ENCODE peak calls at places on chromosome 2, in five cellular contexts. J, E, A, I and K are unnamed samples.

GRCh38 chr2:232341739-232342126 is 36.8 kb upstream of the ALPP start:
- DNase-seq in J (no peak), E (no peak), A (no peak), I (no peak), K (no peak)

GRCh38 chr2:118058979-118059378 is 29.3 kb upstream of the INSIG2 start:
- DNase-seq in J (no peak), E (no peak), A (no peak), I (no peak), K (no peak)

GRCh38 chr2:224354631-224355211 is 47.2 kb downstream of the FAM124B start:
- DNase-seq in J (no peak), E (no peak), A (no peak), I (no peak), K (no peak)

GRCh38 chr2:212173771-212174510 is 364.7 kb downstream of the ERBB4 start:
- DNase-seq in J (no peak), E (no peak), A (no peak), I (no peak), K (no peak)

GRCh38 chr2:53217250-53217649 is 550.4 kb upstream of the CHAC2 start:
- DNase-seq in J (no peak), E (no peak), A (no peak), I (no peak), K (no peak)

GRCh38 chr2:144516981-144517824 is 2.7 kb downstream of the ZEB2 start:
- DNase-seq in J (no peak), E (peak; percentile 81), A (peak; percentile 77), I (peak; percentile 65), K (peak; percentile 81)

GRCh38 chr2:128282246-128282975 is 36.3 kb downstream of the HS6ST1 start:
- DNase-seq in J (no peak), E (no peak), A (peak; percentile 82), I (no peak), K (no peak)

GRCh38 chr2:231399046-231399852 is 3.7 kb downstream of the B3GNT7 start:
- DNase-seq in J (no peak), E (no peak), A (peak; percentile 44), I (no peak), K (peak; percentile 81)

GRCh38 chr2:105821428-105822125 is 76.9 kb downstream of the NCK2 start:
- DNase-seq in J (no peak), E (no peak), A (no peak), I (no peak), K (no peak)

GRCh38 chr2:5330961-5331360 is 361.2 kb upstream of the SOX11 start:
- DNase-seq in J (no peak), E (no peak), A (no peak), I (no peak), K (no peak)

GRCh38 chr2:100580474-100581264 is 17.9 kb downstream of the PDCL3 start:
- DNase-seq in J (no peak), E (no peak), A (no peak), I (peak; percentile 21), K (no peak)

GRCh38 chr2:223725494-223725893 is 111.9 kb downstream of the AP1S3 start:
- DNase-seq in J (peak; percentile 80), E (peak; percentile 97), A (peak; percentile 72), I (peak; percentile 52), K (peak; percentile 74)

GRCh38 chr2:115771516-115771915 is 1329.1 kb downstream of the DPP10 start:
- DNase-seq in J (no peak), E (no peak), A (no peak), I (no peak), K (no peak)

GRCh38 chr2:217645891-217646290 is 356.9 kb downstream of the TNS1 start:
- DNase-seq in J (no peak), E (no peak), A (no peak), I (no peak), K (no peak)

GRCh38 chr2:67898605-67899004 is 164.2 kb downstream of the C1D start:
- DNase-seq in J (no peak), E (no peak), A (no peak), I (no peak), K (no peak)

GRCh38 chr2:187658952-187659525 is 104.8 kb upstream of the TFPI start:
- DNase-seq in J (peak; percentile 60), E (peak; percentile 44), A (peak; percentile 11), I (no peak), K (no peak)

GRCh38 chr2:59112258-59112657 is 871.1 kb upstream of the FANCL start:
- DNase-seq in J (no peak), E (no peak), A (no peak), I (no peak), K (no peak)

GRCh38 chr2:227147023-227147422 is 17.0 kb downstream of the COL4A4 start:
- DNase-seq in J (no peak), E (no peak), A (no peak), I (no peak), K (no peak)

GRCh38 chr2:238947920-238948710 is 100.2 kb downstream of the TWIST2 start:
- DNase-seq in J (no peak), E (peak; percentile 59), A (no peak), I (peak; percentile 33), K (peak; percentile 57)

GRCh38 chr2:189516546-189516945 is 64.0 kb downstream of the SLC40A1 start:
- DNase-seq in J (no peak), E (peak; percentile 37), A (no peak), I (no peak), K (no peak)

GRCh38 chr2:151280276-151280675 is 9.2 kb downstream of the NMI start:
- DNase-seq in J (no peak), E (no peak), A (no peak), I (no peak), K (no peak)

GRCh38 chr2:223613017-223613950 is 11.1 kb upstream of the SCG2 start:
- DNase-seq in J (peak; percentile 60), E (peak; percentile 96), A (peak; percentile 69), I (peak; percentile 66), K (peak; percentile 92)

GRCh38 chr2:155815851-155816250 is 516.7 kb downstream of the NR4A2 start:
- DNase-seq in J (peak; percentile 5), E (peak; percentile 18), A (peak; percentile 8), I (no peak), K (no peak)

GRCh38 chr2:144607899-144608477 is 88.1 kb upstream of the ZEB2 start:
- DNase-seq in J (no peak), E (no peak), A (no peak), I (peak; percentile 25), K (no peak)

GRCh38 chr2:96353606-96354095 is 18.1 kb downstream of the NCAPH start:
- DNase-seq in J (no peak), E (no peak), A (no peak), I (no peak), K (no peak)

GRCh38 chr2:59032469-59032868 is 791.3 kb upstream of the FANCL start:
- DNase-seq in J (no peak), E (no peak), A (no peak), I (no peak), K (no peak)

GRCh38 chr2:136538489-136538888 is 226.9 kb upstream of the THSD7B start:
- DNase-seq in J (no peak), E (no peak), A (no peak), I (no peak), K (no peak)

GRCh38 chr2:8575011-8575750 is 106.7 kb upstream of the ID2 start:
- DNase-seq in J (no peak), E (no peak), A (peak; percentile 89), I (no peak), K (peak; percentile 42)
- H3K9me3 ChIP-seq in J (no peaks in the 10 kb centered on the region), E (no peaks in the 10 kb centered on the region), A (no peaks in the 10 kb centered on the region), I (no peaks in the 10 kb centered on the region), K (no peaks in the 10 kb centered on the region)

DNA sequence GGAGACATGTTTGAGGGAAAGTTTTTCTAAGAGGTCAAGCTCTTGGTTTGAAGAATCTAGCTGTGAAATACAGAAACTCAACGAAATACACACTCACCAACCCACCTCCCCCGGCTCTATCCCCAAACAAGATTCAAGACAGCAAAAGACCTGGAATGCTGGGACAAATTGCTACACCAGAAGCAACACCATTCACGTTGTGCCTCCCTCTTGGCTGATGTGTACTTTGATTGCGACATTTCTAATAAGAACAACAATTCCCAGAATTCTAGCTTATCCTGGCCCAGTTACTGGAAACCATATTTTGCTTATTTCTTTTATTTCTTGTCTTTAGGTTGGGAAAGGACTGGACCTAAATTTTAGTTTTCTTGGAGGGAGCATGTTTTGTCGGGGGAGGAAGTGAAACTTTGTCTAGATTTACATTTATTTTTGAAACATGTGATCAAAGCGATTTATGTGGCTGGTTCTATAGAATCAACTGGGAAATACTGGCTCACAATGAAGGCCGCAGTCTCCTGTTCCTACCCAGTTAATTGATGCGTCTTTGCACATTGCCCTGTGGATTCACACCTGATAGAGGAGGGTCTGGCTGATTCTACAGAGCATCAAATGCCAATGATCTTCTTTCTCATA is 29.6 kb upstream of the LPIN1 start:
- DNase-seq in J (no peak), E (no peak), A (no peak), I (peak; percentile 68), K (no peak)
- TF ChIP-seq EP300 in J (no peak), E (no peak), A (no peak), I (peak; percentile 84), K (peak; percentile 85)

GRCh38 chr2:16200791-16201190 is 260.4 kb downstream of the MYCN start:
- DNase-seq in J (no peak), E (no peak), A (no peak), I (no peak), K (no peak)
- H3K9me3 ChIP-seq in J (no peaks in the 10 kb centered on the region), E (no peaks in the 10 kb centered on the region), A (no peaks in the 10 kb centered on the region), I (no peaks in the 10 kb centered on the region), K (no peaks in the 10 kb centered on the region)

DNA sequence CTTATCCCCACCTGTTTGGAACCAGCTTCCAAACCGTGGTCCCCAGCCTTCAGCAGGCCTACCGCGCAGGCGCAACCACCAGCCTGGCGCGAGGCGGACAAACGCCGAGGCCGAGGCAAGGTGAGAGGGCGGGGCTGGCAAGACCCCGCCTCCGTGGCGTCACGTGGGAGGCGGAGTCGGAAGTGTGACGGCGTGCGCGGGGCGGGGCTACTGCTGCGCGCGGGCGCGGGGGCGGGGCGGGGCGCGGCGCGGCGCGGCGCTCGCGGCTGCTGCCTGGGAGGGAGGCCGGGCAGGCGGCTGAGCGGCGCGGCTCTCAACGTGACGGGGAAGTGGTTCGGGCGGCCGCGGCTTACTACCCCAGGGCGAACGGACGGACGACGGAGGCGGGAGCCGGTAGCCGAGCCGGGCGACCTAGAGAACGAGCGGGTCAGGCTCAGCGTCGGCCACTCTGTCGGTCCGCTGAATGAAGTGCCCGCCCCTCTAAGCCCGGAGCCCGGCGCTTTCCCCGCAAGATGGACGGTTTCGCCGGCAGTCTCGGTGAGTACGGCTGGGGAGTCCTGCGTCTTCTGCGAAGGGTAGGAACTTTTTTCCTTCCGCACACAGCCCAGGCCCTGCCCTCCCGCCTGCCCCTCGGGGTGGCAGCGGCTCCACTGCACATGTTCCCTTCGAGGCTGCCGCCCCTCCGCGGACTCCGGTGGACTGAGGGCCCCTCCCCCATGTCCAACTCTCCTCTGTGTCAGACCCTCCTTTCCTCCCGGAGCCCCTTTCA is at the start of gene EML4:
- DNase-seq in J (peak; percentile 88), E (peak; percentile 96), A (peak; percentile 98), I (peak; percentile 89), K (peak; percentile 97)
- TF ChIP-seq EP300 in J (no peak), E (no peak), A (no peak), I (peak; percentile 83), K (peak; percentile 4)